ENCODE peak calls at places on chromosomes 5 and 9, in five cellular contexts. One of them, this sample, is unnamed.

GRCh38 chr9:27124151-27124550 is 15.1 kb downstream of the TEK start:
- DNase-seq in AG10803: no peak
- DNase-seq in effector CD4-positive, alpha-beta T cell: no peak
- DNase-seq in hippocampal formation: no peak
- DNase-seq in CD8-positive, alpha-beta memory T cell: no peak
- DNase-seq in this sample: no peak

GRCh38 chr9:125472926-125473701 is 211.5 kb downstream of the GAPVD1 start:
- DNase-seq in AG10803: peak; percentile 49
- DNase-seq in hippocampal formation: no peak
- DNase-seq in effector CD4-positive, alpha-beta T cell: no peak
- DNase-seq in CD8-positive, alpha-beta memory T cell: no peak
- DNase-seq in this sample: no peak

GRCh38 chr5:123094227-123094918 is 5.3 kb downstream of the PRDM6 start:
- DNase-seq in AG10803: no peak
- DNase-seq in effector CD4-positive, alpha-beta T cell: no peak
- DNase-seq in hippocampal formation: no peak
- DNase-seq in CD8-positive, alpha-beta memory T cell: no peak
- DNase-seq in this sample: no peak

GRCh38 chr9:124657526-124657925 is 113.6 kb downstream of the NR6A1 start:
- DNase-seq in AG10803: no peak
- DNase-seq in CD8-positive, alpha-beta memory T cell: no peak
- DNase-seq in effector CD4-positive, alpha-beta T cell: no peak
- DNase-seq in hippocampal formation: no peak
- DNase-seq in this sample: no peak

GRCh38 chr5:22627029-22627428 is 226.1 kb downstream of the CDH12 start:
- DNase-seq in hippocampal formation: no peak
- DNase-seq in effector CD4-positive, alpha-beta T cell: no peak
- DNase-seq in CD8-positive, alpha-beta memory T cell: no peak
- DNase-seq in AG10803: no peak
- DNase-seq in this sample: no peak

GRCh38 chr9:137614631-137615386 is 4.0 kb upstream of the EHMT1 start:
- DNase-seq in effector CD4-positive, alpha-beta T cell: no peak
- DNase-seq in CD8-positive, alpha-beta memory T cell: no peak
- DNase-seq in AG10803: no peak
- DNase-seq in hippocampal formation: no peak
- DNase-seq in this sample: no peak

GRCh38 chr5:74990194-74990593 is 62.2 kb downstream of the GCNT4 start:
- DNase-seq in hippocampal formation: no peak
- DNase-seq in effector CD4-positive, alpha-beta T cell: no peak
- DNase-seq in CD8-positive, alpha-beta memory T cell: no peak
- DNase-seq in AG10803: no peak
- DNase-seq in this sample: no peak

GRCh38 chr5:168207450-168208029 is 83.9 kb upstream of the WWC1 start:
- DNase-seq in effector CD4-positive, alpha-beta T cell: no peak
- DNase-seq in CD8-positive, alpha-beta memory T cell: no peak
- DNase-seq in AG10803: no peak
- DNase-seq in hippocampal formation: no peak
- DNase-seq in this sample: no peak

GRCh38 chr5:176737746-176738699 is 72.3 kb upstream of the UNC5A start:
- DNase-seq in hippocampal formation: no peak
- DNase-seq in CD8-positive, alpha-beta memory T cell: no peak
- DNase-seq in effector CD4-positive, alpha-beta T cell: no peak
- DNase-seq in AG10803: no peak
- DNase-seq in this sample: no peak

GRCh38 chr5:96958977-96959376 is 23.1 kb downstream of the LNPEP start:
- DNase-seq in hippocampal formation: no peak
- DNase-seq in CD8-positive, alpha-beta memory T cell: no peak
- DNase-seq in effector CD4-positive, alpha-beta T cell: no peak
- DNase-seq in AG10803: no peak
- DNase-seq in this sample: no peak

GRCh38 chr9:123863164-123863855 is 66.6 kb downstream of the DENND1A start:
- DNase-seq in AG10803: peak; percentile 72
- DNase-seq in hippocampal formation: no peak
- DNase-seq in effector CD4-positive, alpha-beta T cell: no peak
- DNase-seq in CD8-positive, alpha-beta memory T cell: no peak
- DNase-seq in this sample: no peak

GRCh38 chr9:91536211-91536691 is 112.6 kb upstream of the NFIL3 start:
- DNase-seq in CD8-positive, alpha-beta memory T cell: no peak
- DNase-seq in effector CD4-positive, alpha-beta T cell: no peak
- DNase-seq in hippocampal formation: no peak
- DNase-seq in AG10803: peak; percentile 39
- DNase-seq in this sample: peak; percentile 84

GRCh38 chr5:154117050-154117449 is 73.5 kb upstream of the GALNT10 start:
- DNase-seq in CD8-positive, alpha-beta memory T cell: no peak
- DNase-seq in effector CD4-positive, alpha-beta T cell: no peak
- DNase-seq in hippocampal formation: no peak
- DNase-seq in AG10803: no peak
- DNase-seq in this sample: peak; percentile 46

GRCh38 chr5:68299575-68299974 is 84.0 kb downstream of the PIK3R1 start:
- DNase-seq in hippocampal formation: no peak
- DNase-seq in effector CD4-positive, alpha-beta T cell: no peak
- DNase-seq in CD8-positive, alpha-beta memory T cell: no peak
- DNase-seq in AG10803: peak; percentile 29
- DNase-seq in this sample: no peak

GRCh38 chr5:132471944-132472343 is 18.6 kb downstream of the IRF1 start:
- DNase-seq in hippocampal formation: no peak
- DNase-seq in CD8-positive, alpha-beta memory T cell: no peak
- DNase-seq in AG10803: no peak
- DNase-seq in effector CD4-positive, alpha-beta T cell: no peak
- DNase-seq in this sample: no peak

GRCh38 chr5:173310296-173310769 is 17.9 kb downstream of the STC2 start:
- DNase-seq in hippocampal formation: no peak
- DNase-seq in AG10803: no peak
- DNase-seq in CD8-positive, alpha-beta memory T cell: no peak
- DNase-seq in effector CD4-positive, alpha-beta T cell: no peak
- DNase-seq in this sample: no peak

GRCh38 chr5:135328128-135328687 is 70.8 kb downstream of the MACROH2A1 start:
- DNase-seq in CD8-positive, alpha-beta memory T cell: no peak
- DNase-seq in hippocampal formation: no peak
- DNase-seq in effector CD4-positive, alpha-beta T cell: no peak
- DNase-seq in AG10803: no peak
- DNase-seq in this sample: no peak

GRCh38 chr9:104740596-104740995 is 6.9 kb upstream of the NIPSNAP3A start:
- DNase-seq in hippocampal formation: no peak
- DNase-seq in CD8-positive, alpha-beta memory T cell: no peak
- DNase-seq in AG10803: peak; percentile 69
- DNase-seq in effector CD4-positive, alpha-beta T cell: no peak
- DNase-seq in this sample: no peak

GRCh38 chr9:33468797-33469621 is 4.7 kb downstream of the NOL6 start:
- DNase-seq in effector CD4-positive, alpha-beta T cell: no peak
- DNase-seq in AG10803: no peak
- DNase-seq in CD8-positive, alpha-beta memory T cell: no peak
- DNase-seq in hippocampal formation: no peak
- DNase-seq in this sample: no peak

GRCh38 chr5:179827684-179828083 is 7.0 kb downstream of the SQSTM1 start:
- DNase-seq in effector CD4-positive, alpha-beta T cell: no peak
- DNase-seq in hippocampal formation: no peak
- DNase-seq in AG10803: no peak
- DNase-seq in CD8-positive, alpha-beta memory T cell: no peak
- DNase-seq in this sample: peak; percentile 33

GRCh38 chr9:90095682-90096081 is 490.9 kb downstream of the GADD45G start:
- DNase-seq in effector CD4-positive, alpha-beta T cell: no peak
- DNase-seq in hippocampal formation: no peak
- DNase-seq in CD8-positive, alpha-beta memory T cell: no peak
- DNase-seq in AG10803: no peak
- DNase-seq in this sample: peak; percentile 92

GRCh38 chr9:117938896-117939295 is 234.7 kb downstream of the TLR4 start:
- DNase-seq in effector CD4-positive, alpha-beta T cell: no peak
- DNase-seq in AG10803: no peak
- DNase-seq in CD8-positive, alpha-beta memory T cell: no peak
- DNase-seq in hippocampal formation: no peak
- DNase-seq in this sample: no peak

GRCh38 chr5:98050583-98050982 is 722.9 kb upstream of the RGMB start:
- DNase-seq in CD8-positive, alpha-beta memory T cell: no peak
- DNase-seq in effector CD4-positive, alpha-beta T cell: no peak
- DNase-seq in hippocampal formation: no peak
- DNase-seq in AG10803: peak; percentile 23
- DNase-seq in this sample: peak; percentile 26

GRCh38 chr5:79829260-79829659 is 139.6 kb downstream of the CMYA5 start:
- DNase-seq in AG10803: no peak
- DNase-seq in effector CD4-positive, alpha-beta T cell: no peak
- DNase-seq in CD8-positive, alpha-beta memory T cell: no peak
- DNase-seq in hippocampal formation: no peak
- DNase-seq in this sample: peak; percentile 34